ENCODE peak calls at places on chromosomes 4 and X, in seven cellular contexts. K is amniotic epithelial cell; F is WTC11; O is SW 1271; X is effector CD4-positive, alpha-beta T cell; R is EL; U is fibroblast of the conjunctiva. N is an unnamed sample.

GRCh38 chrX:48468693-48469691 is 1.1 kb downstream of the SLC38A5 start:
- DNase-seq in K (no peak), F (peak; percentile 48), O (no peak), X (no peak), R (no peak), U (no peak), N (no peak)

GRCh38 chr4:41050840-41051775 is 163.2 kb downstream of the APBB2 start:
- DNase-seq in K (peak; percentile 17), F (no peak), O (no peak), X (no peak), R (no peak), U (no peak), N (no peak)

GRCh38 chrX:132127748-132128147 is at the start of gene FRMD7:
- DNase-seq in K (peak; percentile 3), F (peak; percentile 15), O (no peak), X (no peak), R (no peak), U (no peak), N (no peak)

GRCh38 chrX:20471483-20471882 is 204.8 kb upstream of the RPS6KA3 start:
- DNase-seq in K (no peak), F (no peak), O (no peak), X (no peak), R (no peak), U (no peak), N (no peak)

GRCh38 chr4:163866728-163867313 is 372.3 kb downstream of the TMA16 start:
- DNase-seq in K (peak; percentile 76), F (no peak), O (no peak), X (no peak), R (peak; percentile 4), U (no peak), N (no peak)

GRCh38 chrX:32448320-32448719 is 763.0 kb downstream of the DMD start:
- DNase-seq in K (peak; percentile 9), F (no peak), O (no peak), X (no peak), R (no peak), U (no peak), N (peak; percentile 64)

GRCh38 chrX:151985955-151986354 is 11.5 kb upstream of the GABRE start:
- DNase-seq in K (peak; percentile 51), F (no peak), O (no peak), X (no peak), R (peak; percentile 60), U (peak; percentile 21), N (no peak)

GRCh38 chr4:29336851-29337250 is 1383.3 kb upstream of the PCDH7 start:
- DNase-seq in K (no peak), F (no peak), O (no peak), X (no peak), R (no peak), U (no peak), N (no peak)

GRCh38 chrX:105645667-105646354 is 176.5 kb upstream of the NRK start:
- DNase-seq in K (peak; percentile 75), F (no peak), O (no peak), X (no peak), R (no peak), U (no peak), N (no peak)

GRCh38 chrX:15973299-15973698 is 118.7 kb upstream of the AP1S2 start:
- DNase-seq in K (peak; percentile 27), F (peak; percentile 24), O (peak; percentile 4), X (no peak), R (peak; percentile 52), U (no peak), N (peak; percentile 55)

GRCh38 chrX:75226280-75226679 is 47.6 kb upstream of the UPRT start:
- DNase-seq in K (no peak), F (no peak), O (no peak), X (no peak), R (no peak), U (no peak), N (no peak)

GRCh38 chrX:13387656-13388421 is 68.0 kb upstream of the ATXN3L start:
- DNase-seq in K (peak; percentile 23), F (no peak), O (no peak), X (no peak), R (peak; percentile 16), U (no peak), N (no peak)

GRCh38 chr4:145735330-145735638 is 55.3 kb downstream of the C4orf51 start:
- DNase-seq in K (peak; percentile 92), F (no peak), O (peak; percentile 85), X (no peak), R (peak; percentile 96), U (peak; percentile 78), N (no peak)

GRCh38 chr4:1213336-1213995 is 35.5 kb downstream of the CTBP1 start:
- DNase-seq in K (no peak), F (no peak), O (no peak), X (no peak), R (no peak), U (no peak), N (no peak)

GRCh38 chr4:48930654-48931053 is 24.1 kb upstream of the OCIAD2 start:
- DNase-seq in K (no peak), F (no peak), O (no peak), X (no peak), R (no peak), U (no peak), N (no peak)

GRCh38 chr4:1332686-1333085 is 14.3 kb upstream of the UVSSA start:
- DNase-seq in K (no peak), F (no peak), O (no peak), X (no peak), R (no peak), U (no peak), N (no peak)

GRCh38 chrX:45767021-45767491 is 566.4 kb upstream of the DIPK2B start:
- DNase-seq in K (peak; percentile 78), F (no peak), O (no peak), X (no peak), R (no peak), U (peak; percentile 49), N (no peak)